ENCODE peak calls at places on chromosomes 7 and 10, in eight cellular contexts. C, Y, A, K, N, R, V and I are unnamed samples.

GRCh38 chr7:157411580-157411979 is 74.8 kb downstream of the DNAJB6 start:
- DNase-seq in R (peak; percentile 31), K (no peak), Y (peak; percentile 71), V (no peak), N (peak; percentile 63), C (peak; percentile 61), A (no peak), I (no peak)

GRCh38 chr10:31317652-31318381 is 1.2 kb upstream of the ZEB1 start:
- DNase-seq in R (no peak), C (no peak), N (no peak), A (peak; percentile 78), Y (no peak), V (peak; percentile 32), K (no peak), I (no peak)

GRCh38 chr7:151954866-151955820 is 1.1 kb upstream of the GALNTL5 start:
- DNase-seq in Y (no peak), A (no peak), N (no peak), C (no peak), V (peak; percentile 72), K (no peak), R (no peak), I (no peak)

GRCh38 chr10:103153302-103153759 is 39.7 kb downstream of the NT5C2 start:
- DNase-seq in C (no peak), V (peak; percentile 38), Y (no peak), R (no peak), N (no peak), K (no peak), A (no peak), I (no peak)

GRCh38 chr7:115409682-115410426 is 488.0 kb downstream of the MDFIC start:
- DNase-seq in R (no peak), Y (no peak), N (no peak), K (no peak), V (no peak), A (no peak), C (no peak), I (no peak)

GRCh38 chr10:52027055-52027454 is 287.0 kb upstream of the DKK1 start:
- DNase-seq in Y (no peak), R (no peak), N (no peak), K (no peak), A (no peak), C (no peak), V (no peak), I (no peak)

GRCh38 chr7:44471436-44471835 is 19.0 kb downstream of the NUDCD3 start:
- DNase-seq in K (no peak), R (no peak), C (no peak), Y (no peak), N (no peak), A (no peak), V (no peak), I (no peak)

GRCh38 chr7:84219310-84219709 is 24.7 kb upstream of the SEMA3A start:
- DNase-seq in C (no peak), K (no peak), V (no peak), A (no peak), Y (no peak), R (no peak), N (no peak), I (no peak)

GRCh38 chr7:151924001-151924400 is 32.2 kb upstream of the GALNTL5 start:
- DNase-seq in C (no peak), K (no peak), V (no peak), R (no peak), A (no peak), N (no peak), Y (no peak), I (no peak)

GRCh38 chr10:96618648-96619047 is 31.8 kb upstream of the TM9SF3 start:
- DNase-seq in A (no peak), N (no peak), C (no peak), K (no peak), V (no peak), Y (no peak), R (no peak), I (no peak)

GRCh38 chr7:49093218-49093617 is 168.9 kb downstream of the CDC14C start:
- DNase-seq in R (no peak), A (no peak), C (no peak), N (no peak), K (no peak), Y (no peak), V (no peak), I (no peak)

GRCh38 chr10:101769541-101770180 is 6.3 kb downstream of the FGF8 start:
- DNase-seq in N (no peak), Y (no peak), A (no peak), V (no peak), K (no peak), R (no peak), C (no peak), I (no peak)

GRCh38 chr10:75209325-75210192 is 1.0 kb upstream of the VDAC2 start:
- DNase-seq in K (peak; percentile 48), V (no peak), R (no peak), Y (no peak), C (peak; percentile 88), A (peak; percentile 89), N (no peak), I (peak; percentile 42)

GRCh38 chr7:79833616-79834015 is 301.0 kb upstream of the GNAI1 start:
- DNase-seq in K (no peak), A (no peak), V (no peak), C (no peak), Y (no peak), R (no peak), N (no peak), I (no peak)

GRCh38 chr7:130149575-130150139 is 55.5 kb downstream of the TMEM209 start:
- DNase-seq in C (no peak), A (peak; percentile 76), Y (no peak), R (no peak), V (no peak), K (no peak), N (no peak), I (no peak)

GRCh38 chr10:788796-789748 is 99.6 kb upstream of the DIP2C start:
- DNase-seq in R (peak; percentile 75), Y (peak; percentile 78), A (peak; percentile 87), K (no peak), C (no peak), N (peak; percentile 90), V (peak; percentile 72), I (no peak)

GRCh38 chr10:73244866-73245477 is 2.1 kb downstream of the DNAJC9 start:
- DNase-seq in V (no peak), N (no peak), A (no peak), C (no peak), Y (no peak), R (no peak), K (no peak), I (no peak)

GRCh38 chr7:43552122-43552521 is 30.8 kb upstream of the STK17A start:
- DNase-seq in K (no peak), R (no peak), V (no peak), Y (no peak), C (no peak), A (no peak), N (no peak), I (no peak)

GRCh38 chr7:12158334-12159060 is 52.6 kb upstream of the TMEM106B start:
- DNase-seq in N (no peak), C (no peak), V (no peak), A (no peak), R (no peak), Y (no peak), K (no peak), I (no peak)

GRCh38 chr7:12157517-12157916 is 53.6 kb upstream of the TMEM106B start:
- DNase-seq in Y (no peak), R (no peak), V (no peak), C (no peak), A (no peak), K (no peak), N (no peak), I (no peak)

GRCh38 chr7:12162420-12163113 is 48.5 kb upstream of the TMEM106B start:
- DNase-seq in C (no peak), K (no peak), R (peak; percentile 50), N (no peak), Y (no peak), A (no peak), V (no peak), I (no peak)

DNA sequence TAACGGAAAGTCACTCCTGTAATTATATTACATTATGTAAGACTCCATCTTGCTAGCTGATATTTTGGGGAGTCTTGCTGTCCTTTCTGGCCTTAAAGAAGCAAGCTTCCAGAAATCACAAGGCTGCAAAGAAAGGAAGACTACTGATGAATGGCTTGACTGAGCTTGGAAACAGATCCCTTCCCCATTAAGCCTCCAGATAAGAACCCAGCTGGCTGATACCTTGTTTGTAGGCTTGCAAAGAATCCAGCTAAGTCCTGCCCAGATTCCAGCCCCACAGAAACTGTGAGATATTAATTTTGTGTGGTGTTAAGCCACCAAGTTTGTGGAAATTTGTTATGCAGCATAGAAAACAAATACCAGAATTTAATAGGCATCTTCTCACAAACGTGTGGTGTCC is 49.9 kb upstream of the TMEM106B start:
- DNase-seq in V (no peak), R (no peak), A (no peak), Y (no peak), C (no peak), N (no peak), K (no peak), I (no peak)
- TF ChIP-seq CTCF in V (no peak), R (no peak), A (no peak), Y (no peak), C (no peak), N (no peak), K (no peak), I (no peak)

GRCh38 chr10:58608356-58608755 is 95.7 kb downstream of the BICC1 start:
- DNase-seq in R (no peak), C (no peak), Y (no peak), A (no peak), V (no peak), N (no peak), K (no peak), I (no peak)
- TF ChIP-seq CTCF in R (no peak), C (no peak), Y (no peak), A (no peak), V (no peak), N (no peak), K (no peak), I (no peak)

DNA sequence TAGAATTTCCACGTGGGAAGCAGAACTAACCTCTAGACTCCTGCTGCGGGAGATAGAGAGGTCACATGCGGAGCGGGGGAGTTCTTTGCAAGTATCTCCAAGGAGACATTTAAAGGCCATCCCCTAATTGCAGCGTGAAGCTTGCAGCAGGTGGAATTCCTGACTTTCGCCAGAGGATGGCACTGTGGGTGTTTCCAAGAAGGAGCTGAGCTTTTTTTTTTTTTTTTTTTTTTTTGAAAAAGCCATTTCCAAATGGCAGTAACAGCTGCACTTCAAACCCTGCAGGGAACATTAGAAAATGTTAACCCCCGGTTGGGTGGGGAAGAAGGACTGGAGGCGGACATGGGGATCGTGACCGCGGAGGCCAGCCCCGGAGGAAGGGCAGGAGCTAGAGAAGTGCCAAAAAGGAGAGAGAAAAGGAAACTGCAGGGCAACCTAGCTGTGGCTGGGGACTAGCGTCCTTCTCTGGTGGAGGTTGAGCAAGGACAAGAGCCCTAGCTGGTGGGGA is 487.7 kb downstream of the TYW1 start:
- DNase-seq in C (no peak), R (peak; percentile 64), N (no peak), V (peak; percentile 91), Y (peak; percentile 80), A (no peak), K (peak; percentile 24), I (peak; percentile 6)
- TF ChIP-seq CTCF in C (no peak), R (peak; percentile 70), N (peak; percentile 87), V (peak; percentile 79), Y (peak; percentile 49), A (peak; percentile 71), K (peak; percentile 71), I (peak; percentile 61)

DNA sequence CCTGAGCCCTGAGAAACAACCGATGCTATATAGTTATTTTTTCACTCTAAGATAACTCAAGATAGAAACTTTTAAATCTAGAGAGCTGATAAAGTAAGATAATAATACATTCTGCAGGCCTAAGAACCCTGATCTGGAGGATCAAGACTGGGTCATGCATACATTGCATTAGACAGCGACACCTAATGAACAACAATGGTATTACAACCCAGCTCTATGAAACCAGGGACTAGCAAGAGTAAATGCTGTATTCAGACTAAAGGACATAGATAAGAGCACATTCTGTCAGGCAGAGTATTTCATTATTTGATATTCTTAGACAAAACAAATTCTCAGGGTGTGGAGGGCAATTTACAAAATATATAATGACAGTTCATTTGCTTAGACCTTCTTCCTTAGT is 148.6 kb downstream of the GRK5 start:
- DNase-seq in Y (no peak), A (no peak), C (no peak), K (no peak), R (no peak), V (no peak), N (no peak), I (no peak)
- TF ChIP-seq CTCF in Y (no peak), A (peak; percentile 39), C (peak; percentile 39), K (peak; percentile 37), R (no peak), V (peak; percentile 41), N (peak; percentile 72), I (peak; percentile 50)